ENCODE peak calls at places on chromosomes 6 and 20, in ten cellular contexts. A is vagina, S is SK-N-MC, D is GM23338, E is suprapubic skin, Y is SK-N-SH, V is HCT116, Z is HL-60, P is esophagus muscularis mucosa, H is Panc1. U is an unnamed sample.

GRCh38 chr6:134898575-134898974 is 51.3 kb downstream of the ALDH8A1 start:
- DNase-seq in A (no peak), S (no peak), D (no peak), E (no peak), Y (no peak), V (no peak), Z (no peak), P (no peak), H (no peak), U (no peak)

GRCh38 chr6:166786704-166787293 is 159.7 kb upstream of the RPS6KA2 start:
- DNase-seq in A (peak), S (peak), D (peak), E (no peak), Y (peak), V (peak), Z (peak), P (peak), H (peak), U (no peak)

GRCh38 chr20:49862607-49863200 is 50.1 kb downstream of the SLC9A8 start:
- DNase-seq in A (no peak), S (no peak), D (no peak), E (no peak), Y (no peak), V (no peak), Z (no peak), P (no peak), H (no peak), U (no peak)

GRCh38 chr6:43488667-43489276 is 11.4 kb downstream of the TJAP1 start:
- DNase-seq in A (no peak), S (no peak), D (no peak), E (no peak), Y (no peak), V (no peak), Z (no peak), P (no peak), H (no peak), U (no peak)

GRCh38 chr6:24690561-24690960 is 23.7 kb downstream of the ACOT13 start:
- DNase-seq in A (no peak), S (no peak), D (no peak), E (no peak), Y (no peak), V (no peak), Z (no peak), P (no peak), H (no peak), U (no peak)

GRCh38 chr6:145813285-145814034 is 1.1 kb downstream of the FBXO30 start:
- DNase-seq in A (no peak), S (peak), D (peak), E (no peak), Y (peak), V (no peak), Z (peak), P (no peak), H (peak), U (no peak)

GRCh38 chr20:31484001-31484400 is 8.9 kb downstream of the REM1 start:
- DNase-seq in A (no peak), S (no peak), D (peak), E (no peak), Y (peak), V (no peak), Z (no peak), P (no peak), H (no peak), U (no peak)

GRCh38 chr6:25006565-25007001 is 70.8 kb upstream of the RIPOR2 start:
- DNase-seq in A (no peak), S (no peak), D (no peak), E (no peak), Y (no peak), V (peak), Z (peak), P (no peak), H (no peak), U (peak)

GRCh38 chr6:150857062-150857905 is 8.2 kb upstream of the MTHFD1L start:
- DNase-seq in A (no peak), S (peak), D (no peak), E (no peak), Y (no peak), V (peak), Z (no peak), P (no peak), H (no peak), U (no peak)

GRCh38 chr6:133952815-133953633 is at the start of gene TBPL1:
- DNase-seq in A (peak), S (peak), D (peak), E (peak), Y (peak), V (peak), Z (peak), P (peak), H (peak), U (peak)

GRCh38 chr6:164185342-164185920 is 770.9 kb downstream of the QKI start:
- DNase-seq in A (no peak), S (no peak), D (no peak), E (no peak), Y (no peak), V (no peak), Z (no peak), P (peak), H (no peak), U (no peak)

GRCh38 chr6:56757585-56757984 is 114.9 kb upstream of the DST start:
- DNase-seq in A (no peak), S (no peak), D (peak), E (no peak), Y (no peak), V (no peak), Z (no peak), P (no peak), H (peak), U (peak)

GRCh38 chr6:74480561-74480960 is 725.3 kb downstream of the COL12A1 start:
- DNase-seq in A (no peak), S (no peak), D (no peak), E (no peak), Y (no peak), V (no peak), Z (no peak), P (no peak), H (no peak), U (no peak)
- TF ChIP-seq POLR2AphosphoS5 in A (no peak), S (no peak), D (no peak), E (no peak), Y (no peak), V (no peak), Z (no peak), P (no peak), H (no peak), U (no peak)

DNA sequence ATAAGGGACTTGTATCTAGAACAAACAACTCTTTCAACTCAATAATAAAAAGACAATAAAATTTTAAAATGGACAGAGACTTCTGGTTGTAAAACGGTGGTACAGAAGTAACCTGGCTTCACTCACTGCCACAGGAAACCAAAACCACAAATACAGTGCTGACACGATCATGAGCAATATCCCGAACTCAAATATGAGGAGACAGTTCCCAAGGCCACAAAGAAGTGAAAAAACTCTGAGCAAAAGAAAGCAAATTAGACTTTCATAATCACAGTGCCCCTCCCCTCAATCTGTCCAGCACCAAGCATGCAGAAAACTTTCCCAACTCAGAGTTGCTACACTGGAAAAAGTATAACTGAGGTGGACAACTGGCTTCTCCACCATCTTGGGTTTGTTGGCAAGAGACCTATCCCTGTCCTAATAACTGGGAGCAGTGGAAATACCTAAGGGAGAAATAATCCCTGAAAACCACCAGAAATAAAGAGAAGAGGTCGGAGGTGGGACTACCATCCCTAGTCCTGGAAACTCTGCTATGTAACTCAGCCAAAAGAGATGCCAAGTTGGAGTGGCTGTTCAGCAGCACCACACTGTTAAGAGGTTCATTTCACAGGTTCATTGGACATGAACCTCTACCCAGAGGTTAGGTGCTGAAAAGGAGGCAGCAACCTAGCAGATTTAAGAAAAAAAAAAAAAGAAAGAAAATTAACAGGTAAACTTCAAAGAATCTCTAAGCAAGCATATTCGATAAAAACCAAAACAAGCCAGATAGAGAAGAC is 55.5 kb downstream of the REV3L start:
- DNase-seq in A (no peak), S (no peak), D (no peak), E (no peak), Y (no peak), V (no peak), Z (peak), P (no peak), H (peak), U (no peak)
- H3K4me3 ChIP-seq in A (no peak), S (no peak), D (no peak), E (no peak), Y (peak), V (no peak), Z (no peak), P (no peak), H (no peak), U (no peak)

GRCh38 chr6:33313709-33314514 is at the start of gene TAPBP:
- DNase-seq in A (peak), S (no peak), D (peak), E (peak), Y (peak), V (no peak), Z (no peak), P (no peak), H (no peak), U (peak)
- TF ChIP-seq POLR2AphosphoS5 in A (no peak), S (peak), D (no peak), E (peak), Y (peak), V (peak), Z (peak), P (peak), H (peak), U (peak)

GRCh38 chr6:2556761-2557160 is 194.0 kb downstream of the MYLK4 start:
- DNase-seq in A (peak), S (no peak), D (no peak), E (no peak), Y (no peak), V (no peak), Z (no peak), P (peak), H (no peak), U (no peak)

GRCh38 chr6:2558861-2559811 is 191.6 kb downstream of the MYLK4 start:
- DNase-seq in A (no peak), S (no peak), D (no peak), E (no peak), Y (no peak), V (no peak), Z (no peak), P (peak), H (no peak), U (no peak)

GRCh38 chr6:2557181-2557720 is 193.5 kb downstream of the MYLK4 start:
- DNase-seq in A (peak), S (no peak), D (no peak), E (no peak), Y (no peak), V (no peak), Z (no peak), P (peak), H (no peak), U (no peak)

GRCh38 chr6:2560140-2560818 is 190.4 kb downstream of the MYLK4 start:
- DNase-seq in A (no peak), S (no peak), D (no peak), E (no peak), Y (no peak), V (no peak), Z (no peak), P (no peak), H (no peak), U (no peak)

DNA sequence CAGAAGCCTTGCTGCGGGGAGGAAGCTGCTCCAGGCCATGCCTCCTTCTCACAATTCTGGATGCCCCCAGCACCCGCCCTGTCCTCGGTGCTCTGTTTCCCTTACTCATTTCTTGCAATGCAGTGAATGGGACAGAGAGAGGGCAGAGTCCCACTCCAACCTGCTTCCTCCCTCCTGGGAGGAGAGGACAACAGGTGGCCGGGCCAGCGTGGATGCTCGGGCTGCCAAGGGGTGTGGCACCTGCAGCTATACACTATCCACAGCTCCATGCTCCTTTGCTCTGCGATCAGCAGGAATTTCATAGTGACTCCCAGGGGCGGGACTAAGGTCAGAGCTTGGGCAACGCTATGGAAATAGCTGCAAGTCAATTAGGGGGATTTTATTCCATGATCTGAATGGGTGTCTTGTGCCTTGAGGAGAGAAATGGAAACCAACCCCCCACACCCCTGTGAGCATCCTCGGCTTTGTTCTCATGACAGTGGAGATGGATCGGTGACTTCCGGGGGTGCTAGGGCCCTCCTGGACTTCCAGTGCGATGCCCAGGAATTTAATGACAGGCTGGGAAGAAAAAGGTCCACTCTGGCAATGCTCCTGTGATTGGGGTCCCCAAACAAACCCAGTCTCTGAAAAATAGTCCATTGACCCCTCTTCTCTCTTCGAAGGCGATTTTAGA is 192.5 kb downstream of the MYLK4 start:
- DNase-seq in A (no peak), S (no peak), D (no peak), E (no peak), Y (no peak), V (no peak), Z (no peak), P (peak), H (no peak), U (no peak)
- H3K4me3 ChIP-seq in A (no peak), S (no peak), D (no peak), E (no peak), Y (no peak), V (no peak), Z (no peak), P (no peak), H (no peak), U (no peak)